ENCODE peak calls at places on chromosome 16, in six cellular contexts. One of them, this sample, is unnamed.

GRCh38 chr16:57329718-57330327 is 28.8 kb upstream of the CCL22 start:
- DNase-seq in germinal center: no peak
- DNase-seq in stomach: no peak
- DNase-seq in DMS 273 treated with DMSO at 0.1 percent for 48 hours: no peak
- DNase-seq in iris pigment epithelial cell: no peak
- DNase-seq in KG1: no peak
- DNase-seq in this sample: no peak

GRCh38 chr16:75293746-75294145 is 42.3 kb upstream of the BCAR1 start:
- DNase-seq in germinal center: no peak
- DNase-seq in stomach: no peak
- DNase-seq in DMS 273 treated with DMSO at 0.1 percent for 48 hours: no peak
- DNase-seq in iris pigment epithelial cell: peak
- DNase-seq in KG1: no peak
- DNase-seq in this sample: no peak

GRCh38 chr16:9079430-9079812 is 12.0 kb upstream of the HAPSTR1 start:
- DNase-seq in germinal center: no peak
- DNase-seq in stomach: no peak
- DNase-seq in DMS 273 treated with DMSO at 0.1 percent for 48 hours: no peak
- DNase-seq in iris pigment epithelial cell: no peak
- DNase-seq in KG1: no peak
- DNase-seq in this sample: no peak

GRCh38 chr16:86823895-86824671 is 245.7 kb downstream of the FOXL1 start:
- DNase-seq in germinal center: no peak
- DNase-seq in stomach: no peak
- DNase-seq in DMS 273 treated with DMSO at 0.1 percent for 48 hours: no peak
- DNase-seq in iris pigment epithelial cell: peak
- DNase-seq in KG1: no peak
- DNase-seq in this sample: no peak

GRCh38 chr16:79062336-79062735 is 538.2 kb downstream of the MAF start:
- DNase-seq in germinal center: no peak
- DNase-seq in stomach: no peak
- DNase-seq in DMS 273 treated with DMSO at 0.1 percent for 48 hours: no peak
- DNase-seq in iris pigment epithelial cell: no peak
- DNase-seq in KG1: no peak
- DNase-seq in this sample: no peak

GRCh38 chr16:7351572-7351971 is 18.9 kb downstream of the RBFOX1 start:
- DNase-seq in germinal center: no peak
- DNase-seq in stomach: no peak
- DNase-seq in DMS 273 treated with DMSO at 0.1 percent for 48 hours: no peak
- DNase-seq in iris pigment epithelial cell: no peak
- DNase-seq in KG1: no peak
- DNase-seq in this sample: no peak

GRCh38 chr16:68908000-68908313 is 64.6 kb downstream of the TANGO6 start:
- DNase-seq in germinal center: no peak
- DNase-seq in stomach: no peak
- DNase-seq in DMS 273 treated with DMSO at 0.1 percent for 48 hours: no peak
- DNase-seq in iris pigment epithelial cell: peak
- DNase-seq in KG1: no peak
- DNase-seq in this sample: no peak

GRCh38 chr16:15897386-15897785 is 9.0 kb upstream of the CEP20 start:
- DNase-seq in germinal center: no peak
- DNase-seq in stomach: no peak
- DNase-seq in DMS 273 treated with DMSO at 0.1 percent for 48 hours: no peak
- DNase-seq in iris pigment epithelial cell: no peak
- DNase-seq in KG1: no peak
- DNase-seq in this sample: no peak

GRCh38 chr16:54957403-54957802 is 26.7 kb downstream of the IRX5 start:
- DNase-seq in germinal center: no peak
- DNase-seq in stomach: peak
- DNase-seq in DMS 273 treated with DMSO at 0.1 percent for 48 hours: no peak
- DNase-seq in iris pigment epithelial cell: peak
- DNase-seq in KG1: peak
- DNase-seq in this sample: no peak

GRCh38 chr16:87064731-87065720 is 252.2 kb downstream of the C16orf95 start:
- DNase-seq in germinal center: no peak
- DNase-seq in stomach: no peak
- DNase-seq in DMS 273 treated with DMSO at 0.1 percent for 48 hours: no peak
- DNase-seq in iris pigment epithelial cell: peak
- DNase-seq in KG1: no peak
- DNase-seq in this sample: no peak

GRCh38 chr16:75801307-75801706 is 75.0 kb upstream of the CPHXL start:
- DNase-seq in germinal center: no peak
- DNase-seq in stomach: no peak
- DNase-seq in DMS 273 treated with DMSO at 0.1 percent for 48 hours: no peak
- DNase-seq in iris pigment epithelial cell: peak
- DNase-seq in KG1: no peak
- DNase-seq in this sample: no peak

GRCh38 chr16:1066584-1067172 is 5.9 kb upstream of the SSTR5 start:
- DNase-seq in germinal center: no peak
- DNase-seq in stomach: no peak
- DNase-seq in DMS 273 treated with DMSO at 0.1 percent for 48 hours: no peak
- DNase-seq in iris pigment epithelial cell: no peak
- DNase-seq in KG1: no peak
- DNase-seq in this sample: no peak

GRCh38 chr16:27476240-27476639 is 73.5 kb downstream of the GTF3C1 start:
- DNase-seq in germinal center: no peak
- DNase-seq in stomach: no peak
- DNase-seq in DMS 273 treated with DMSO at 0.1 percent for 48 hours: no peak
- DNase-seq in iris pigment epithelial cell: no peak
- DNase-seq in KG1: no peak
- DNase-seq in this sample: no peak

GRCh38 chr16:28183441-28183840 is 28.3 kb downstream of the XPO6 start:
- DNase-seq in germinal center: no peak
- DNase-seq in stomach: no peak
- DNase-seq in DMS 273 treated with DMSO at 0.1 percent for 48 hours: no peak
- DNase-seq in iris pigment epithelial cell: no peak
- DNase-seq in KG1: no peak
- DNase-seq in this sample: no peak

GRCh38 chr16:79047337-79047736 is 553.2 kb downstream of the MAF start:
- DNase-seq in germinal center: peak
- DNase-seq in stomach: no peak
- DNase-seq in DMS 273 treated with DMSO at 0.1 percent for 48 hours: no peak
- DNase-seq in iris pigment epithelial cell: no peak
- DNase-seq in KG1: no peak
- DNase-seq in this sample: no peak

GRCh38 chr16:4897328-4897727 is 39.6 kb downstream of the PPL start:
- DNase-seq in germinal center: no peak
- DNase-seq in stomach: no peak
- DNase-seq in DMS 273 treated with DMSO at 0.1 percent for 48 hours: no peak
- DNase-seq in iris pigment epithelial cell: no peak
- DNase-seq in KG1: no peak
- DNase-seq in this sample: no peak

GRCh38 chr16:8634991-8635736 is 13.7 kb downstream of the METTL22 start:
- DNase-seq in germinal center: no peak
- DNase-seq in stomach: no peak
- DNase-seq in DMS 273 treated with DMSO at 0.1 percent for 48 hours: no peak
- DNase-seq in iris pigment epithelial cell: peak
- DNase-seq in KG1: no peak
- DNase-seq in this sample: no peak

GRCh38 chr16:82627811-82628339 is 1.1 kb downstream of the CDH13 start:
- DNase-seq in germinal center: no peak
- DNase-seq in stomach: peak
- DNase-seq in DMS 273 treated with DMSO at 0.1 percent for 48 hours: no peak
- DNase-seq in iris pigment epithelial cell: peak
- DNase-seq in KG1: no peak
- DNase-seq in this sample: no peak

GRCh38 chr16:50809561-50809960 is 67.7 kb downstream of the CYLD start:
- DNase-seq in germinal center: no peak
- DNase-seq in stomach: no peak
- DNase-seq in DMS 273 treated with DMSO at 0.1 percent for 48 hours: no peak
- DNase-seq in iris pigment epithelial cell: no peak
- DNase-seq in KG1: no peak
- DNase-seq in this sample: no peak

GRCh38 chr16:88475037-88475436 is 22.0 kb downstream of the ZFPM1 start:
- DNase-seq in germinal center: no peak
- DNase-seq in stomach: no peak
- DNase-seq in DMS 273 treated with DMSO at 0.1 percent for 48 hours: no peak
- DNase-seq in iris pigment epithelial cell: no peak
- DNase-seq in KG1: no peak
- DNase-seq in this sample: no peak

GRCh38 chr16:57797526-57798266 is 4.6 kb downstream of the KIFC3 start:
- DNase-seq in germinal center: no peak
- DNase-seq in stomach: peak
- DNase-seq in DMS 273 treated with DMSO at 0.1 percent for 48 hours: no peak
- DNase-seq in iris pigment epithelial cell: no peak
- DNase-seq in KG1: no peak
- DNase-seq in this sample: peak

This sample was measured in mesothelial cell of epicardium.